ENCODE peak calls at places on chromosomes 4 and X, in eight cellular contexts. D, Y, X, C, R, Z, A and U are unnamed samples.

GRCh38 chr4:6362896-6363295 is 93.2 kb downstream of the WFS1 start:
- DNase-seq in X (no peak), Y (peak; percentile 7), A (no peak), D (no peak), C (no peak), R (peak; percentile 27), Z (peak; percentile 32), U (no peak)

GRCh38 chrX:13899607-13900006 is 82.7 kb upstream of the GPM6B start:
- DNase-seq in Z (no peak), C (peak; percentile 17), R (peak; percentile 97), D (no peak), A (no peak), Y (peak; percentile 86), X (no peak), U (no peak)

GRCh38 chr4:18020145-18020670 is 1.3 kb downstream of the LCORL start:
- DNase-seq in D (no peak), C (no peak), Z (no peak), R (peak; percentile 12), A (no peak), Y (no peak), X (no peak), U (no peak)

GRCh38 chr4:165359501-165359900 is 19.3 kb upstream of the CPE start:
- DNase-seq in C (no peak), D (no peak), A (no peak), Y (peak; percentile 49), R (no peak), Z (no peak), X (no peak), U (no peak)

GRCh38 chr4:24704152-24704551 is 91.2 kb upstream of the SOD3 start:
- DNase-seq in C (no peak), A (no peak), Y (no peak), Z (no peak), R (no peak), D (no peak), X (no peak), U (no peak)

GRCh38 chrX:41293269-41293668 is 40.7 kb upstream of the DDX3X start:
- DNase-seq in Z (no peak), A (no peak), D (no peak), Y (no peak), C (no peak), R (no peak), X (no peak), U (no peak)

GRCh38 chr4:36348403-36348938 is 67.1 kb downstream of the DTHD1 start:
- DNase-seq in X (no peak), Z (no peak), C (no peak), R (no peak), A (no peak), D (no peak), Y (no peak), U (no peak)

GRCh38 chr4:169159614-169160013 is 111.1 kb downstream of the SH3RF1 start:
- DNase-seq in X (no peak), Z (no peak), C (no peak), R (peak; percentile 76), Y (peak; percentile 88), D (no peak), A (no peak), U (no peak)

GRCh38 chrX:50627696-50628095 is 157.1 kb upstream of the DGKK start:
- DNase-seq in A (no peak), C (no peak), D (no peak), Z (no peak), X (no peak), Y (no peak), R (no peak), U (no peak)

GRCh38 chrX:40418413-40419195 is 162.2 kb upstream of the ATP6AP2 start:
- DNase-seq in R (no peak), C (no peak), X (no peak), A (no peak), Y (peak; percentile 19), D (no peak), Z (no peak), U (no peak)

GRCh38 chr4:108058685-108059440 is 69.2 kb downstream of the HADH start:
- DNase-seq in A (no peak), Y (peak; percentile 59), Z (no peak), D (no peak), X (no peak), C (no peak), R (peak; percentile 70), U (no peak)

GRCh38 chrX:140071037-140071436 is 105.7 kb upstream of the CXorf66 start:
- DNase-seq in X (no peak), Y (no peak), Z (no peak), C (no peak), R (no peak), D (no peak), A (no peak), U (no peak)

GRCh38 chr4:2341261-2341841 is 77.1 kb downstream of the ZFYVE28 start:
- DNase-seq in Z (no peak), A (no peak), C (no peak), Y (no peak), R (no peak), X (no peak), D (no peak), U (no peak)

GRCh38 chr4:78417603-78418002 is 134.0 kb upstream of the ANXA3 start:
- DNase-seq in D (no peak), X (no peak), Z (no peak), C (no peak), R (no peak), Y (no peak), A (no peak), U (no peak)

GRCh38 chrX:71177327-71177726 is 32.7 kb downstream of the NLGN3 start:
- DNase-seq in R (no peak), Z (no peak), A (no peak), C (no peak), X (no peak), Y (no peak), D (no peak), U (no peak)

GRCh38 chr4:142563682-142564291 is 282.3 kb downstream of the INPP4B start:
- DNase-seq in Y (peak; percentile 55), R (peak; percentile 36), Z (no peak), A (no peak), C (no peak), X (no peak), D (no peak), U (no peak)

GRCh38 chr4:147479817-147480216 is 1.1 kb upstream of the EDNRA start:
- DNase-seq in C (peak; percentile 44), A (no peak), X (peak; percentile 22), R (peak; percentile 47), D (no peak), Y (peak; percentile 81), Z (no peak), U (no peak)

GRCh38 chr4:147480891-147481576 is at the start of gene EDNRA:
- DNase-seq in X (no peak), C (peak; percentile 52), A (peak; percentile 51), D (no peak), R (peak; percentile 68), Z (peak; percentile 51), Y (peak; percentile 61), U (no peak)

GRCh38 chr4:147477439-147477838 is 3.5 kb upstream of the EDNRA start:
- DNase-seq in D (no peak), C (no peak), X (no peak), A (no peak), Z (no peak), Y (no peak), R (no peak), U (no peak)

GRCh38 chr4:147480502-147480890 is 401 bp upstream of the EDNRA start:
- DNase-seq in C (peak; percentile 35), A (no peak), D (no peak), Y (no peak), Z (no peak), R (no peak), X (no peak), U (no peak)

GRCh38 chr4:147479376-147479775 is 1.5 kb upstream of the EDNRA start:
- DNase-seq in C (no peak), Z (no peak), D (no peak), R (no peak), A (no peak), X (no peak), Y (peak; percentile 48), U (no peak)
- H3K27ac ChIP-seq in C (peak overlapping the region; percentile 87), Z (no peak overlapping the region), D (no peak overlapping the region), R (no peak overlapping the region), A (no peak overlapping the region), X (no peak overlapping the region), Y (no peak overlapping the region), U (no peak overlapping the region)

GRCh38 chr4:26557164-26557563 is 26.7 kb upstream of the TBC1D19 start:
- DNase-seq in D (no peak), Z (no peak), C (no peak), X (no peak), Y (peak; percentile 98), A (no peak), R (peak; percentile 95), U (no peak)
- H3K27ac ChIP-seq in D (no peak overlapping the region), Z (no peak overlapping the region), C (no peak overlapping the region), X (no peak overlapping the region), Y (peak overlapping the region; percentile 39), A (no peak overlapping the region), R (no peak overlapping the region), U (no peak overlapping the region)

GRCh38 chrX:30592846-30593245 is 15.3 kb upstream of the TASL start:
- DNase-seq in Y (no peak), R (no peak), A (no peak), X (no peak), D (no peak), Z (no peak), C (no peak), U (no peak)

GRCh38 chrX:30590368-30590767 is 12.8 kb upstream of the TASL start:
- DNase-seq in Y (no peak), C (no peak), X (no peak), A (no peak), R (no peak), D (no peak), Z (no peak), U (no peak)

GRCh38 chrX:30589146-30589888 is 11.8 kb upstream of the TASL start:
- DNase-seq in Z (no peak), D (no peak), A (no peak), R (no peak), C (no peak), X (no peak), Y (no peak), U (no peak)

GRCh38 chrX:30597258-30598012 is 19.9 kb upstream of the TASL start:
- DNase-seq in X (no peak), R (no peak), A (no peak), C (no peak), Z (no peak), D (no peak), Y (no peak), U (no peak)

GRCh38 chrX:30593435-30594200 is 16.1 kb upstream of the TASL start:
- DNase-seq in X (peak; percentile 21), R (no peak), Z (no peak), A (no peak), Y (no peak), C (no peak), D (no peak), U (no peak)
- H3K27ac ChIP-seq in X (peak overlapping the region; percentile 45), R (no peak overlapping the region), Z (no peak overlapping the region), A (peak overlapping the region; percentile 24), Y (no peak overlapping the region), C (no peak overlapping the region), D (no peak overlapping the region), U (no peak overlapping the region)

DNA sequence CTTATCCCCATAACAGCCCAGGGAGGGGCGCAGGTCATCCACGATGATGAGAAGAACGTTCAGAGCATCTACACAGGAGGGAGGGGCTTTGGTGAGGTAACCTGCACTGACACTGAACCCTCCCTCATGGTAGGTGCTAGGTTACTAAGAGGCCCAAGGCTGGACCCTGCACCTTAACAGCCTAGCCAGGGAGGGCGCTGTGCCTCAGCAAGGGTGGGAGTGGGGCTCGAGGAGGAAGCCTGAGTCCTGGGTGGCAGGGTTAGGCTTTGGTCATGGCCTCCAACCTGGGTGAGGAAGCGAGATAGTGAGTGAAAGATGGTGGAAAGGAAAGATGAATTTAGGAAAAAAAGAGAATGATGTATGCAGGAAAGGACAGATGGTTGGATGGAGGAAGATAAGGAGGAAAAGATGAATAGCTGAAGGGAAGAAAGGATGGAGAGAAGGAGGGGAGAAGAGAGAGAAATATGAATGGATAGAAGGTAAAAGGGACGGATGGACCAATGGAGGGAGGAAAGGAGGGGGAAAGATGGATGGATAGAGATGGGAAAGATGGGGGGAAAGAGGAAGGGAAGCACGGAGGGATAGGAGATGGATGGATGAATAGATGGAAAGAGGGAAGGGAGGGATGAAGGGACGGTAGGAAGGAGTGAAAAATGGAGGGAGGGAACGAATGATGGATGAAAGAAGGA is 736 bp downstream of the IDS start:
- DNase-seq in D (no peak), A (peak; percentile 50), X (no peak), Y (no peak), R (no peak), C (no peak), Z (no peak), U (peak; percentile 23)
- H3K27ac ChIP-seq in D (peak overlapping the region; percentile 69), A (peak overlapping the region; percentile 90), X (peak overlapping the region; percentile 76), Y (peak overlapping the region; percentile 80), R (peak overlapping the region; percentile 33), C (peak overlapping the region; percentile 80), Z (peak overlapping the region; percentile 87), U (peak overlapping the region; percentile 27)